ENCODE peak calls at places on chromosomes 16 and 17, in five cellular contexts. One of them, this sample, is unnamed.

GRCh38 chr17:70976447-70976846 is 807.1 kb downstream of the KCNJ2 start:
- DNase-seq in SK-N-SH: no peak
- DNase-seq in HCT116: no peak
- DNase-seq in K562: no peak
- DNase-seq in HepG2: no peak
- DNase-seq in this sample: no peak

GRCh38 chr17:17648762-17649161 is 32.5 kb upstream of the RAI1 start:
- DNase-seq in SK-N-SH: no peak
- DNase-seq in HCT116: no peak
- DNase-seq in K562: no peak
- DNase-seq in HepG2: no peak
- DNase-seq in this sample: no peak

GRCh38 chr17:70520447-70520846 is 351.1 kb downstream of the KCNJ2 start:
- DNase-seq in SK-N-SH: no peak
- DNase-seq in HCT116: no peak
- DNase-seq in K562: no peak
- DNase-seq in HepG2: no peak
- DNase-seq in this sample: no peak

GRCh38 chr16:2422123-2422867 is 7.0 kb upstream of the CCNF start:
- DNase-seq in SK-N-SH: no peak
- DNase-seq in HCT116: no peak
- DNase-seq in K562: no peak
- DNase-seq in HepG2: no peak
- DNase-seq in this sample: no peak

GRCh38 chr16:24645739-24646645 is 83.5 kb upstream of the TNRC6A start:
- DNase-seq in SK-N-SH: no peak
- DNase-seq in HCT116: peak; percentile 91
- DNase-seq in K562: no peak
- DNase-seq in HepG2: peak; percentile 57
- DNase-seq in this sample: peak; percentile 98

GRCh38 chr17:75430159-75430748 is 24.8 kb upstream of the GRB2 start:
- DNase-seq in SK-N-SH: no peak
- DNase-seq in HCT116: no peak
- DNase-seq in K562: peak; percentile 20
- DNase-seq in HepG2: peak; percentile 90
- DNase-seq in this sample: no peak

GRCh38 chr17:11514565-11514964 is 83.7 kb upstream of the DNAH9 start:
- DNase-seq in SK-N-SH: no peak
- DNase-seq in HCT116: no peak
- DNase-seq in K562: no peak
- DNase-seq in HepG2: no peak
- DNase-seq in this sample: no peak

GRCh38 chr17:17363638-17364337 is 60.6 kb downstream of the NT5M start:
- DNase-seq in SK-N-SH: peak; percentile 16
- DNase-seq in HCT116: no peak
- DNase-seq in K562: no peak
- DNase-seq in HepG2: no peak
- DNase-seq in this sample: no peak

GRCh38 chr16:27640277-27640600 is 90.3 kb downstream of the KATNIP start:
- DNase-seq in SK-N-SH: no peak
- DNase-seq in HCT116: no peak
- DNase-seq in K562: no peak
- DNase-seq in HepG2: no peak
- DNase-seq in this sample: no peak

GRCh38 chr17:61248399-61248798 is 151.2 kb upstream of the TBX2 start:
- DNase-seq in SK-N-SH: peak; percentile 36
- DNase-seq in HCT116: no peak
- DNase-seq in K562: no peak
- DNase-seq in HepG2: peak; percentile 30
- DNase-seq in this sample: no peak

GRCh38 chr17:7263071-7263800 is 958 bp upstream of the CLDN7 start:
- DNase-seq in SK-N-SH: peak; percentile 43
- DNase-seq in HCT116: peak; percentile 79
- DNase-seq in K562: peak; percentile 79
- DNase-seq in HepG2: no peak
- DNase-seq in this sample: no peak

GRCh38 chr17:17628388-17629008 is 37.0 kb upstream of the PEMT start:
- DNase-seq in SK-N-SH: no peak
- DNase-seq in HCT116: no peak
- DNase-seq in K562: no peak
- DNase-seq in HepG2: no peak
- DNase-seq in this sample: no peak

GRCh38 chr17:81854974-81855774 is 5.2 kb downstream of the P4HB start:
- DNase-seq in SK-N-SH: peak; percentile 39
- DNase-seq in HCT116: no peak
- DNase-seq in K562: peak; percentile 6
- DNase-seq in HepG2: no peak
- DNase-seq in this sample: no peak

GRCh38 chr17:43608313-43608712 is 53.4 kb downstream of the MEOX1 start:
- DNase-seq in SK-N-SH: no peak
- DNase-seq in HCT116: no peak
- DNase-seq in K562: no peak
- DNase-seq in HepG2: no peak
- DNase-seq in this sample: no peak

GRCh38 chr17:46192484-46193245 is 564 bp downstream of the KANSL1 start:
- DNase-seq in SK-N-SH: peak; percentile 89
- DNase-seq in HCT116: no peak
- DNase-seq in K562: peak; percentile 91
- DNase-seq in HepG2: peak; percentile 68
- DNase-seq in this sample: no peak

GRCh38 chr17:50589112-50589712 is 28.7 kb downstream of the CACNA1G start:
- DNase-seq in SK-N-SH: no peak
- DNase-seq in HCT116: no peak
- DNase-seq in K562: no peak
- DNase-seq in HepG2: no peak
- DNase-seq in this sample: no peak

GRCh38 chr16:73082608-73083007 is 34.7 kb upstream of the ZFHX3 start:
- DNase-seq in SK-N-SH: no peak
- DNase-seq in HCT116: no peak
- DNase-seq in K562: no peak
- DNase-seq in HepG2: peak; percentile 37
- DNase-seq in this sample: peak; percentile 79

GRCh38 chr17:14121952-14122351 is 52.6 kb downstream of the COX10 start:
- DNase-seq in SK-N-SH: no peak
- DNase-seq in HCT116: no peak
- DNase-seq in K562: no peak
- DNase-seq in HepG2: no peak
- DNase-seq in this sample: no peak

GRCh38 chr16:79618041-79618711 is 17.6 kb upstream of the MAF start:
- DNase-seq in SK-N-SH: no peak
- DNase-seq in HCT116: no peak
- DNase-seq in K562: no peak
- DNase-seq in HepG2: no peak
- DNase-seq in this sample: no peak

GRCh38 chr16:25875956-25876608 is 184.3 kb downstream of the HS3ST4 start:
- DNase-seq in SK-N-SH: no peak
- DNase-seq in HCT116: no peak
- DNase-seq in K562: no peak
- DNase-seq in HepG2: no peak
- DNase-seq in this sample: no peak

GRCh38 chr17:77555741-77556291 is 402.7 kb upstream of the TNRC6C start:
- DNase-seq in SK-N-SH: peak; percentile 92
- DNase-seq in HCT116: no peak
- DNase-seq in K562: no peak
- DNase-seq in HepG2: no peak
- DNase-seq in this sample: no peak

GRCh38 chr16:47311738-47312505 is 148.9 kb downstream of the ITFG1 start:
- DNase-seq in SK-N-SH: no peak
- DNase-seq in HCT116: peak; percentile 6
- DNase-seq in K562: no peak
- DNase-seq in HepG2: no peak
- DNase-seq in this sample: no peak

GRCh38 chr17:20087538-20088250 is 78.5 kb downstream of the SPECC1 start:
- DNase-seq in SK-N-SH: no peak
- DNase-seq in HCT116: no peak
- DNase-seq in K562: no peak
- DNase-seq in HepG2: no peak
- DNase-seq in this sample: no peak

GRCh38 chr16:66248096-66248495 is 118.4 kb upstream of the CDH5 start:
- DNase-seq in SK-N-SH: no peak
- DNase-seq in HCT116: no peak
- DNase-seq in K562: no peak
- DNase-seq in HepG2: no peak
- DNase-seq in this sample: no peak

GRCh38 chr16:15996432-15997109 is 47.2 kb downstream of the ABCC1 start:
- DNase-seq in SK-N-SH: peak; percentile 52
- DNase-seq in HCT116: peak; percentile 65
- DNase-seq in K562: peak; percentile 50
- DNase-seq in HepG2: peak; percentile 99
- DNase-seq in this sample: peak; percentile 99

GRCh38 chr17:70552230-70552981 is 383.1 kb downstream of the KCNJ2 start:
- DNase-seq in SK-N-SH: peak; percentile 72
- DNase-seq in HCT116: peak; percentile 29
- DNase-seq in K562: peak; percentile 8
- DNase-seq in HepG2: peak; percentile 15
- DNase-seq in this sample: peak; percentile 15

GRCh38 chr16:12548270-12548983 is 255.3 kb downstream of the CPPED1 start:
- DNase-seq in SK-N-SH: no peak
- DNase-seq in HCT116: no peak
- DNase-seq in K562: no peak
- DNase-seq in HepG2: no peak
- DNase-seq in this sample: no peak

GRCh38 chr16:75010427-75010826 is 11.6 kb downstream of the ZNRF1 start:
- DNase-seq in SK-N-SH: no peak
- DNase-seq in HCT116: no peak
- DNase-seq in K562: no peak
- DNase-seq in HepG2: no peak
- DNase-seq in this sample: no peak

GRCh38 chr17:59754547-59754946 is 47.1 kb downstream of the VMP1 start:
- DNase-seq in SK-N-SH: no peak
- DNase-seq in HCT116: peak; percentile 99
- DNase-seq in K562: peak; percentile 18
- DNase-seq in HepG2: peak; percentile 95
- DNase-seq in this sample: peak; percentile 66

GRCh38 chr16:30356401-30357084 is 1.4 kb upstream of the CD2BP2 start:
- DNase-seq in SK-N-SH: peak; percentile 52
- DNase-seq in HCT116: no peak
- DNase-seq in K562: no peak
- DNase-seq in HepG2: no peak
- DNase-seq in this sample: no peak

GRCh38 chr17:9192010-9192409 is 170.7 kb downstream of the NTN1 start:
- DNase-seq in SK-N-SH: no peak
- DNase-seq in HCT116: no peak
- DNase-seq in K562: no peak
- DNase-seq in HepG2: no peak
- DNase-seq in this sample: no peak

GRCh38 chr17:50149425-50150353 is 788 bp downstream of the PPP1R9B start:
- DNase-seq in SK-N-SH: peak; percentile 84
- DNase-seq in HCT116: no peak
- DNase-seq in K562: peak; percentile 45
- DNase-seq in HepG2: no peak
- DNase-seq in this sample: no peak

GRCh38 chr16:4067262-4068001 is 48.8 kb downstream of the ADCY9 start:
- DNase-seq in SK-N-SH: no peak
- DNase-seq in HCT116: no peak
- DNase-seq in K562: no peak
- DNase-seq in HepG2: peak; percentile 15
- DNase-seq in this sample: no peak

GRCh38 chr17:81520021-81520894 is 7.7 kb upstream of the ACTG1 start:
- DNase-seq in SK-N-SH: no peak
- DNase-seq in HCT116: no peak
- DNase-seq in K562: no peak
- DNase-seq in HepG2: no peak
- DNase-seq in this sample: no peak

GRCh38 chr16:1105888-1106620 is 10.0 kb upstream of the C1QTNF8 start:
- DNase-seq in SK-N-SH: peak; percentile 98
- DNase-seq in HCT116: no peak
- DNase-seq in K562: peak; percentile 83
- DNase-seq in HepG2: peak; percentile 39
- DNase-seq in this sample: no peak

DNA sequence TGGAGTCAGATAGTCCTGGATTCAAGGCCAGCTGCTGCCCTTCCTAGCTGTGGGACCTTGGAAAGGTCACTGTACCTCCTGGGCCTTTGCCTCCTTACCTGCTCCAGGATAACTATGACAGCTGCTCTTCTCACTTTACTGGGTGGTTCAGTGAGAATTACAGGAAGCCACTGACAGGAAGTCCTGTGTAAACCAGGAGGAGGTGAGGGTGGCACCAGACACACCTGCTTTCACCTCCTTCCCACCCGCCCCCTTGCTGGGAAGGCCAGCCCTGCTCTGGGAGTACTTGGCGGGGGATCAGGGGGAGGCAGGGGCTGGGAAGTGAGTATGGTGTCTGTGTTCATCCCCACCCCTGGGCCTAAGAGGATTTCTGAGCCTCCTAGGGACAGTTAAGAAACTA is 42.6 kb downstream of the CPNE2 start:
- DNase-seq in SK-N-SH: no peak
- DNase-seq in HCT116: no peak
- DNase-seq in K562: no peak
- DNase-seq in HepG2: no peak
- DNase-seq in this sample: no peak
- TF ChIP-seq REST in SK-N-SH: no peak
- TF ChIP-seq REST in HCT116: no peak
- TF ChIP-seq REST in K562: no peak
- TF ChIP-seq REST in HepG2: no peak
- TF ChIP-seq REST in this sample: no peak

DNA sequence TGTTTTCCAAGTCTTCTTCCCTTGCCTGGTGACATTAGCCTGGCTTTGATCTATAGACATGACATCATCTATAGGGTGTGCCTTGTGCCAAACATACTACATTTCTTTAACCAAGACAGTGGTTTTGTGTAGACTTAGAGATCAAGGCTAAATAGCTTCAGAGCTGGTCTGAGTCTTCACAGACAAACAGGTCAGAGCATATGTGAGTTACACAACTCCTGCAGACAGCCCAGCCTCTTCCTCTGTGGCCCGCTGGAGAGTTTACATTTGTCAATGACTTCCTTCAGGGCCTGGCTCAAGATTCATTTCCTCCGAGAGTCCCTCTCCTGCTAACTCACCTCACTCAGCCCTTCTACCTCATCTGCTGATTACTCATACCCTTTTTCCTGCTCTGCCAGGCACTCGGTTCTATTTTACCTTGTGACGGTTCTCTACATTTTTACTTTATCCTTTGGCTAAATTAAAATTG is 73.1 kb upstream of the TANC2 start:
- DNase-seq in SK-N-SH: no peak
- DNase-seq in HCT116: no peak
- DNase-seq in K562: no peak
- DNase-seq in HepG2: peak; percentile 20
- DNase-seq in this sample: peak; percentile 62
- TF ChIP-seq SIN3A in SK-N-SH: no peak
- TF ChIP-seq SIN3A in HCT116: no peak
- TF ChIP-seq SIN3A in K562: no peak
- TF ChIP-seq SIN3A in HepG2: no peak
- TF ChIP-seq SIN3A in this sample: no peak

GRCh38 chr16:11402745-11403533 is 57.7 kb downstream of the RMI2 start:
- DNase-seq in SK-N-SH: no peak
- DNase-seq in HCT116: no peak
- DNase-seq in K562: no peak
- DNase-seq in HepG2: no peak
- DNase-seq in this sample: no peak
- TF ChIP-seq REST in SK-N-SH: no peak
- TF ChIP-seq REST in HCT116: no peak
- TF ChIP-seq REST in K562: no peak
- TF ChIP-seq REST in HepG2: no peak
- TF ChIP-seq REST in this sample: no peak

GRCh38 chr16:56075732-56076131 is 115.6 kb upstream of the GNAO1 start:
- DNase-seq in SK-N-SH: no peak
- DNase-seq in HCT116: no peak
- DNase-seq in K562: no peak
- DNase-seq in HepG2: no peak
- DNase-seq in this sample: no peak

GRCh38 chr16:56081371-56081770 is 109.9 kb upstream of the GNAO1 start:
- DNase-seq in SK-N-SH: no peak
- DNase-seq in HCT116: no peak
- DNase-seq in K562: no peak
- DNase-seq in HepG2: no peak
- DNase-seq in this sample: no peak
- TF ChIP-seq SIN3A in SK-N-SH: no peak
- TF ChIP-seq SIN3A in HCT116: no peak
- TF ChIP-seq SIN3A in K562: no peak
- TF ChIP-seq SIN3A in HepG2: no peak
- TF ChIP-seq SIN3A in this sample: no peak